ENCODE peak calls at places on chromosomes 11 and 22, in nine cellular contexts. H is SK-N-SH; W is fibroblast of lung; Y is DND-41; Z is HL-60; S is neural progenitor cell; B is CD8-positive, alpha-beta memory T cell; R is mesendoderm; D is prostate gland. Q is an unnamed sample.

GRCh38 chr22:46598737-46599424 is 21.3 kb upstream of the GRAMD4 start:
- DNase-seq in D (no peak), Y (no peak), S (no peak), H (no peak), W (peak), Z (peak), B (no peak), R (no peak), Q (peak)

GRCh38 chr11:63832336-63832735 is 6.6 kb upstream of the MARK2 start:
- DNase-seq in R (no peak), D (no peak), S (no peak), H (no peak), Y (no peak), W (no peak), B (no peak), Z (peak), Q (peak)

GRCh38 chr11:100574894-100575769 is 112.0 kb upstream of the ARHGAP42 start:
- DNase-seq in D (no peak), H (no peak), W (peak), R (peak), B (no peak), Z (no peak), Y (no peak), S (no peak), Q (no peak)

GRCh38 chr11:86459682-86460460 is 85.2 kb downstream of the CCDC81 start:
- DNase-seq in H (peak), D (peak), Z (no peak), S (no peak), B (no peak), W (peak), Y (no peak), R (peak), Q (peak)

GRCh38 chr11:90757851-90758494 is 535.1 kb upstream of the CHORDC1 start:
- DNase-seq in Z (no peak), R (no peak), B (no peak), W (no peak), D (no peak), S (no peak), Y (no peak), H (no peak), Q (no peak)

GRCh38 chr22:35039625-35040024 is 26.3 kb upstream of the ISX start:
- DNase-seq in D (no peak), Y (no peak), Z (no peak), B (no peak), R (no peak), S (no peak), W (no peak), H (peak), Q (no peak)

GRCh38 chr22:20881231-20881630 is 22.4 kb downstream of the SNAP29 start:
- DNase-seq in W (no peak), Z (no peak), D (no peak), S (no peak), R (no peak), Y (no peak), H (no peak), B (no peak), Q (peak)

GRCh38 chr11:16611395-16612233 is 126.8 kb upstream of the C11orf58 start:
- DNase-seq in S (peak), B (no peak), H (peak), Z (no peak), R (peak), Y (no peak), D (no peak), W (peak), Q (peak)

GRCh38 chr11:76578655-76579046 is 91.9 kb downstream of the LRRC32 start:
- DNase-seq in W (no peak), D (no peak), H (peak), S (peak), R (peak), B (no peak), Y (no peak), Z (no peak), Q (peak)

GRCh38 chr11:64396079-64396591 is 37.2 kb downstream of the RPS6KA4 start:
- DNase-seq in R (peak), W (no peak), Z (peak), B (no peak), S (peak), D (no peak), H (no peak), Y (no peak), Q (no peak)

GRCh38 chr22:29335656-29336055 is 20.2 kb upstream of the RASL10A start:
- DNase-seq in Z (no peak), H (no peak), B (no peak), S (no peak), R (no peak), W (no peak), Y (no peak), D (no peak), Q (no peak)

GRCh38 chr22:49972163-49973017 is 11.8 kb downstream of the PIM3 start:
- DNase-seq in D (peak), R (no peak), B (no peak), Z (no peak), Y (no peak), S (no peak), W (no peak), H (peak), Q (peak)
- H3K4me3 ChIP-seq in D (no peak), R (no peak), B (no peak), Z (peak), Y (peak), S (no peak), W (no peak), H (no peak), Q (no peak)

DNA sequence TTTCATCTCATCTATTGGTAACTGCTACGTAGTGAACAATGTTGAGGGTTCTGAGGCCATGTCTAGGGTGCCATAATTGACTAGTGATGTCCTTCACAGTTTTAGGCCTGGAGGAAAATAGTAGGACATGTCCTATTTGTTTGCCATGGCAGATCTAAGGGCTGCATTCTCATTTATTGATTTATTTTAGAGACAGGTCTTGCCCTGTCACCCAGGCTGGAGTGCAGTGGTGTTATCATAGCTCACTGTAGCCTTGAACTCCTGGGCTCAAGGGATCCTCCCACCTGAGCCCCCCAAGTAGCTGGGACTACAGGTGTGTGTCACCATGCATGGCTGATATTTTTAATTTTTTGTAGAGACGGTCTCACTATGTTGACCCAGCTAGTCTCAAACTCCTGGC is 5.2 kb downstream of the CEP164 start:
- DNase-seq in B (no peak), Y (no peak), H (no peak), W (no peak), S (no peak), R (no peak), Z (no peak), D (no peak), Q (no peak)
- H3K27ac ChIP-seq in B (no peak), Y (no peak), H (no peak), W (no peak), S (no peak), R (no peak), Z (no peak), D (no peak), Q (no peak)

DNA sequence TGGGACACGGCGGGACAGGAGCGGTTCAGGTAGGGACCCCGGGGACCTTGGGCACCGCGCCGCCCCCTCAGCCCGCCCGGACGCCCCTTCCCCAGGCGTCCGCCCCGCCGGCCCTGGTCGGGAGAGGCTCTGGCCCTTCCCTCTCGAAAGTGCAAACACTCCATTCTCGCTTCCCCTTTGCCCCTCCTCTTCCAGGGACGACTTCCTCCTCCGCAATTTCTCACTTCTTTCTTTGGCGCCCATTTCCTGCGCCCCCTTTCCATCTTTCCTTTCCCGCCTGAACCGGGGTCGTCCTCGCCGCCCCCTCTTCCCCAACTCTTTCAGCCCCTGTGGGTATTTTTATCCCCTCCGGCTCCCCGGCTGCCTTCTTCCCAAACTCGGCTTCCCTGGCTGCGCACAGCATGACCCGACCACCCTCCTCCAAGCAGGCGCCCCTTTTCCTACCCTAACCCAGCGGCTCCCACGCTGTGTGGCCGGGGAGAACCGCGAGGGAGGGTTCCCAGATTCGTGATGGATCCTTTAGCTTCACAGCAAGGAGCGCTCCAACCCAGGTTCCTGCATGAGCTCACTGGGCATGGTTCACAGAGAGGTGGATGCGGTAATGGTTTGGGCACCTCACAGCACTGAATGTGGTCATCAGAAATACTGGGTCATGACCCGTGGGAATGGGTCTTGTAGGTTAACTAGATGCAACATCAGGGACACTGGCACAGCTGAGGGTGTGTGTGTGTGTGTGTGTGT is 689 bp downstream of the RAB39A start:
- DNase-seq in B (no peak), R (peak), D (no peak), S (peak), Z (peak), Y (no peak), W (no peak), H (peak), Q (no peak)
- H3K4me3 ChIP-seq in B (no peak), R (peak), D (peak), S (peak), Z (peak), Y (no peak), W (peak), H (peak), Q (no peak)

DNA sequence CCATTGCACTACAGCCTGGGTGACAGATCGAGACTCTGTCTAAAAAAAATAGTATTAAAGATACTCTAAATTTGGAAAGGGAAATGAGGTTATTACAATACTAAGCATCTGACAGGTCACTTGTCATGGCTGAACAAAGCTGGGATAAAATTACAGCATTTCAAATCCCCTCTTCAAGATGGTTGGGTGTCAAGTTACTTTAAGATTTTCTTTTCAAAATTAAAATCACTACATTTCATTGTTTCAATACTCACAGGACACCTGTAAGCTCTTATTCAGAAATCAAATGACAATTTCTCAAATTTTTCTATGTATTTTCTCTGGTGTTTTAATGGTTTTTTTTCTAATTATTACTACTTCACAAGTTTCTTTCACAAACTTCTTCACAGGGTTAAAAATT is 5.7 kb downstream of the TAF1D start:
- DNase-seq in Z (no peak), H (no peak), Y (no peak), D (no peak), B (no peak), W (no peak), R (no peak), S (no peak), Q (no peak)
- H3K27ac ChIP-seq in Z (no peak), H (peak), Y (no peak), D (no peak), B (no peak), W (no peak), R (no peak), S (peak), Q (no peak)

Q was measured in aorta.